ENCODE peak calls at places on chromosomes 2 and 18, in eight cellular contexts. One of them, this sample, is unnamed.

GRCh38 chr18:26546170-26546874 is 2.0 kb downstream of the KCTD1 start:
- DNase-seq in sigmoid colon: no peak
- DNase-seq in HCT116: no peak
- DNase-seq in K562: no peak
- DNase-seq in transverse colon: no peak
- DNase-seq in GM23338: no peak
- DNase-seq in breast epithelium: no peak
- DNase-seq in HL-60: no peak
- DNase-seq in this sample: no peak

GRCh38 chr2:37283207-37283606 is 41.4 kb downstream of the PRKD3 start:
- DNase-seq in GM23338: no peak
- DNase-seq in sigmoid colon: no peak
- DNase-seq in breast epithelium: no peak
- DNase-seq in transverse colon: no peak
- DNase-seq in HL-60: no peak
- DNase-seq in K562: no peak
- DNase-seq in HCT116: no peak
- DNase-seq in this sample: no peak

GRCh38 chr18:2002178-2002577 is 569.1 kb downstream of the METTL4 start:
- DNase-seq in breast epithelium: no peak
- DNase-seq in transverse colon: no peak
- DNase-seq in K562: no peak
- DNase-seq in GM23338: peak; percentile 19
- DNase-seq in sigmoid colon: no peak
- DNase-seq in HL-60: no peak
- DNase-seq in HCT116: no peak
- DNase-seq in this sample: no peak

GRCh38 chr2:119174216-119174992 is 15.9 kb upstream of the C1QL2 start:
- DNase-seq in breast epithelium: no peak
- DNase-seq in GM23338: peak; percentile 86
- DNase-seq in transverse colon: peak; percentile 52
- DNase-seq in HCT116: peak; percentile 41
- DNase-seq in K562: peak; percentile 79
- DNase-seq in HL-60: peak; percentile 59
- DNase-seq in sigmoid colon: no peak
- DNase-seq in this sample: peak; percentile 84

GRCh38 chr2:79935771-79936657 is 368.5 kb downstream of the LRRTM1 start:
- DNase-seq in HL-60: peak; percentile 70
- DNase-seq in breast epithelium: no peak
- DNase-seq in HCT116: no peak
- DNase-seq in GM23338: peak; percentile 92
- DNase-seq in sigmoid colon: no peak
- DNase-seq in transverse colon: peak; percentile 48
- DNase-seq in K562: peak; percentile 64
- DNase-seq in this sample: no peak

GRCh38 chr2:203673933-203674332 is 32.5 kb upstream of the CD28 start:
- DNase-seq in transverse colon: peak; percentile 38
- DNase-seq in GM23338: no peak
- DNase-seq in K562: no peak
- DNase-seq in breast epithelium: no peak
- DNase-seq in sigmoid colon: no peak
- DNase-seq in HCT116: no peak
- DNase-seq in HL-60: peak; percentile 85
- DNase-seq in this sample: no peak

GRCh38 chr18:9403795-9404564 is 69.4 kb downstream of the TWSG1 start:
- DNase-seq in HCT116: no peak
- DNase-seq in GM23338: peak; percentile 87
- DNase-seq in breast epithelium: no peak
- DNase-seq in K562: peak; percentile 59
- DNase-seq in sigmoid colon: no peak
- DNase-seq in transverse colon: no peak
- DNase-seq in HL-60: no peak
- DNase-seq in this sample: no peak

GRCh38 chr18:35750929-35751328 is 169.4 kb downstream of the GALNT1 start:
- DNase-seq in HL-60: no peak
- DNase-seq in breast epithelium: no peak
- DNase-seq in sigmoid colon: no peak
- DNase-seq in HCT116: no peak
- DNase-seq in K562: no peak
- DNase-seq in GM23338: peak; percentile 7
- DNase-seq in transverse colon: no peak
- DNase-seq in this sample: no peak

GRCh38 chr2:226411727-226412360 is 387.8 kb downstream of the IRS1 start:
- DNase-seq in HCT116: peak; percentile 93
- DNase-seq in sigmoid colon: no peak
- DNase-seq in K562: no peak
- DNase-seq in transverse colon: peak; percentile 17
- DNase-seq in breast epithelium: no peak
- DNase-seq in GM23338: no peak
- DNase-seq in HL-60: no peak
- DNase-seq in this sample: no peak

GRCh38 chr2:229901819-229902218 is 20.0 kb downstream of the TRIP12 start:
- DNase-seq in GM23338: peak; percentile 25
- DNase-seq in HCT116: peak; percentile 73
- DNase-seq in sigmoid colon: no peak
- DNase-seq in breast epithelium: no peak
- DNase-seq in HL-60: no peak
- DNase-seq in transverse colon: no peak
- DNase-seq in K562: peak; percentile 3
- DNase-seq in this sample: no peak

GRCh38 chr18:48010264-48010663 is 79.8 kb upstream of the SMAD2 start:
- DNase-seq in K562: no peak
- DNase-seq in sigmoid colon: no peak
- DNase-seq in transverse colon: no peak
- DNase-seq in GM23338: no peak
- DNase-seq in HCT116: no peak
- DNase-seq in HL-60: no peak
- DNase-seq in breast epithelium: no peak
- DNase-seq in this sample: no peak

GRCh38 chr2:103823847-103824246 is 1030.1 kb upstream of the POU3F3 start:
- DNase-seq in GM23338: no peak
- DNase-seq in sigmoid colon: no peak
- DNase-seq in breast epithelium: no peak
- DNase-seq in HCT116: no peak
- DNase-seq in K562: no peak
- DNase-seq in transverse colon: no peak
- DNase-seq in HL-60: no peak
- DNase-seq in this sample: no peak

GRCh38 chr18:10041180-10041579 is 127.4 kb downstream of the VAPA start:
- DNase-seq in GM23338: no peak
- DNase-seq in sigmoid colon: peak; percentile 95
- DNase-seq in breast epithelium: no peak
- DNase-seq in transverse colon: peak; percentile 55
- DNase-seq in HL-60: no peak
- DNase-seq in K562: no peak
- DNase-seq in HCT116: no peak
- DNase-seq in this sample: no peak

GRCh38 chr2:74499269-74499939 is at the start of gene LBX2:
- DNase-seq in HCT116: no peak
- DNase-seq in breast epithelium: no peak
- DNase-seq in HL-60: peak; percentile 27
- DNase-seq in transverse colon: no peak
- DNase-seq in GM23338: peak; percentile 57
- DNase-seq in sigmoid colon: no peak
- DNase-seq in K562: no peak
- DNase-seq in this sample: peak; percentile 76

GRCh38 chr18:62663731-62664336 is 51.5 kb upstream of the PHLPP1 start:
- DNase-seq in K562: peak; percentile 90
- DNase-seq in HCT116: no peak
- DNase-seq in GM23338: no peak
- DNase-seq in HL-60: no peak
- DNase-seq in breast epithelium: no peak
- DNase-seq in transverse colon: no peak
- DNase-seq in sigmoid colon: no peak
- DNase-seq in this sample: no peak

GRCh38 chr2:207423886-207424285 is 105.9 kb upstream of the CREB1 start:
- DNase-seq in sigmoid colon: no peak
- DNase-seq in GM23338: no peak
- DNase-seq in HL-60: peak; percentile 91
- DNase-seq in K562: peak; percentile 39
- DNase-seq in breast epithelium: no peak
- DNase-seq in transverse colon: no peak
- DNase-seq in HCT116: no peak
- DNase-seq in this sample: no peak

GRCh38 chr2:100959225-100959880 is 42.7 kb upstream of the RPL31 start:
- DNase-seq in GM23338: no peak
- DNase-seq in HL-60: no peak
- DNase-seq in sigmoid colon: peak; percentile 30
- DNase-seq in transverse colon: no peak
- DNase-seq in breast epithelium: no peak
- DNase-seq in K562: no peak
- DNase-seq in HCT116: no peak
- DNase-seq in this sample: no peak

GRCh38 chr2:10281891-10282290 is 20.8 kb upstream of the HPCAL1 start:
- DNase-seq in GM23338: no peak
- DNase-seq in K562: no peak
- DNase-seq in breast epithelium: no peak
- DNase-seq in HL-60: no peak
- DNase-seq in sigmoid colon: peak; percentile 26
- DNase-seq in HCT116: no peak
- DNase-seq in transverse colon: no peak
- DNase-seq in this sample: peak; percentile 59

GRCh38 chr2:10282621-10283105 is 20.0 kb upstream of the HPCAL1 start:
- DNase-seq in sigmoid colon: peak; percentile 56
- DNase-seq in HL-60: no peak
- DNase-seq in breast epithelium: no peak
- DNase-seq in transverse colon: no peak
- DNase-seq in GM23338: no peak
- DNase-seq in HCT116: no peak
- DNase-seq in K562: no peak
- DNase-seq in this sample: peak; percentile 69

GRCh38 chr2:10285191-10285577 is 17.5 kb upstream of the HPCAL1 start:
- DNase-seq in transverse colon: no peak
- DNase-seq in breast epithelium: no peak
- DNase-seq in GM23338: no peak
- DNase-seq in K562: no peak
- DNase-seq in HL-60: peak; percentile 55
- DNase-seq in sigmoid colon: no peak
- DNase-seq in HCT116: no peak
- DNase-seq in this sample: no peak

GRCh38 chr2:10284108-10284870 is 18.4 kb upstream of the HPCAL1 start:
- DNase-seq in HCT116: no peak
- DNase-seq in GM23338: no peak
- DNase-seq in HL-60: no peak
- DNase-seq in transverse colon: no peak
- DNase-seq in breast epithelium: peak; percentile 47
- DNase-seq in sigmoid colon: peak; percentile 56
- DNase-seq in K562: no peak
- DNase-seq in this sample: peak; percentile 56

GRCh38 chr2:10283106-10284062 is 19.3 kb upstream of the HPCAL1 start:
- DNase-seq in breast epithelium: no peak
- DNase-seq in HCT116: peak; percentile 88
- DNase-seq in HL-60: no peak
- DNase-seq in K562: peak; percentile 90
- DNase-seq in GM23338: no peak
- DNase-seq in sigmoid colon: peak; percentile 64
- DNase-seq in transverse colon: no peak
- DNase-seq in this sample: no peak
- TF ChIP-seq POLR2AphosphoS5 in breast epithelium: no peak
- TF ChIP-seq POLR2AphosphoS5 in HCT116: peak; percentile 95
- TF ChIP-seq POLR2AphosphoS5 in HL-60: no peak
- TF ChIP-seq POLR2AphosphoS5 in K562: no peak
- TF ChIP-seq POLR2AphosphoS5 in GM23338: no peak
- TF ChIP-seq POLR2AphosphoS5 in sigmoid colon: no peak
- TF ChIP-seq POLR2AphosphoS5 in transverse colon: no peak
- TF ChIP-seq POLR2AphosphoS5 in this sample: no peak

GRCh38 chr2:233974530-233975071 is 57.4 kb downstream of the TRPM8 start:
- DNase-seq in transverse colon: no peak
- DNase-seq in sigmoid colon: no peak
- DNase-seq in HL-60: no peak
- DNase-seq in K562: peak; percentile 48
- DNase-seq in HCT116: peak; percentile 98
- DNase-seq in breast epithelium: no peak
- DNase-seq in GM23338: no peak
- DNase-seq in this sample: no peak
- TF ChIP-seq POLR2AphosphoS5 in transverse colon: no peak
- TF ChIP-seq POLR2AphosphoS5 in sigmoid colon: no peak
- TF ChIP-seq POLR2AphosphoS5 in HL-60: no peak
- TF ChIP-seq POLR2AphosphoS5 in K562: no peak
- TF ChIP-seq POLR2AphosphoS5 in HCT116: peak; percentile 53
- TF ChIP-seq POLR2AphosphoS5 in breast epithelium: no peak
- TF ChIP-seq POLR2AphosphoS5 in GM23338: no peak
- TF ChIP-seq POLR2AphosphoS5 in this sample: peak; percentile 35

DNA sequence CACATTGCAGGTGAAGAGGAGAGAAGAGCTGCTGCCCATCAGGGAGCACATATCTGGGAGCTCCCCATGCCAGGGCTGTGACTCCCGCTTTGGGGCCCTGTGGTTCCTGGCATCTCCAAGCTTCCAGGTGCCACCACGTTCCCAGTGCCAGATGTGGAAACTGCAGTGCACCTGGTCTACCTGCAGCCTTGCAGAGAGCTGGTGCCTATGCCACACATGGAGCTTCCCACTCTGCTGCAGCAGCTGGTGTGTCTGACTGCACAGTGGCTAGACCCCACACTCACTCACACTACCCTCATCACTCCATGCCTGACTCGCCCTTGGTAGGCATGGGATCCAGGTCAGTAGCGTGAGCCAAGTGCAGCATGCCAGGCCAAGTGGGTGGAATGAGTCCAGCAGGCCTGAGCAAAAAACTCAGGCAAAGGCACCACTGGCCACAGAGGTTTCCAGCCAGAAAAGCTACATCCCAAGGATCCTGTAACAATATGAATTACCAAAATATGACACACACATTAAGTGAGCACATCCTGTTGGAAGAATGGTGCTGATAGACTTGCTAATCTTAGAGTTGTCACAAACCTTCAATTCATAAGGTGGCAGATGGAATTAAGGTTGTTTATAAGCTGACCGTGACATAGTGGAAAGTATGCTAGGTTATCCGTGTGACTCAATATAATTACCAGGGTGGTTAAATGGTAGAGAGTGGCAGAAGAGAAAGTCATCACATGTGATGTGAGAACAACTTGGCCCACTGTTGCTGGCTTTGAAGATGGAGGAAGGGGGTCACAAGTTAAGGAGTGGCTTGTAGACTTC is 150.9 kb downstream of the EHBP1 start:
- DNase-seq in sigmoid colon: no peak
- DNase-seq in HCT116: no peak
- DNase-seq in transverse colon: no peak
- DNase-seq in K562: no peak
- DNase-seq in HL-60: no peak
- DNase-seq in breast epithelium: no peak
- DNase-seq in GM23338: no peak
- DNase-seq in this sample: no peak
- TF ChIP-seq POLR2AphosphoS5 in sigmoid colon: no peak
- TF ChIP-seq POLR2AphosphoS5 in HCT116: no peak
- TF ChIP-seq POLR2AphosphoS5 in transverse colon: no peak
- TF ChIP-seq POLR2AphosphoS5 in K562: no peak
- TF ChIP-seq POLR2AphosphoS5 in HL-60: no peak
- TF ChIP-seq POLR2AphosphoS5 in breast epithelium: no peak
- TF ChIP-seq POLR2AphosphoS5 in GM23338: no peak
- TF ChIP-seq POLR2AphosphoS5 in this sample: no peak

GRCh38 chr2:157036715-157037114 is 220.8 kb upstream of the GALNT5 start:
- DNase-seq in transverse colon: no peak
- DNase-seq in HL-60: no peak
- DNase-seq in sigmoid colon: no peak
- DNase-seq in K562: no peak
- DNase-seq in GM23338: no peak
- DNase-seq in HCT116: no peak
- DNase-seq in breast epithelium: no peak
- DNase-seq in this sample: no peak

GRCh38 chr2:157032019-157032418 is 225.5 kb upstream of the GALNT5 start:
- DNase-seq in K562: no peak
- DNase-seq in breast epithelium: no peak
- DNase-seq in GM23338: no peak
- DNase-seq in HL-60: no peak
- DNase-seq in transverse colon: no peak
- DNase-seq in HCT116: peak; percentile 97
- DNase-seq in sigmoid colon: no peak
- DNase-seq in this sample: no peak
- TF ChIP-seq POLR2AphosphoS5 in K562: no peak
- TF ChIP-seq POLR2AphosphoS5 in breast epithelium: no peak
- TF ChIP-seq POLR2AphosphoS5 in GM23338: no peak
- TF ChIP-seq POLR2AphosphoS5 in HL-60: no peak
- TF ChIP-seq POLR2AphosphoS5 in transverse colon: no peak
- TF ChIP-seq POLR2AphosphoS5 in HCT116: peak; percentile 53
- TF ChIP-seq POLR2AphosphoS5 in sigmoid colon: no peak
- TF ChIP-seq POLR2AphosphoS5 in this sample: no peak